ENCODE peak calls at places on chromosomes 4 and X, in four cellular contexts. One of them, this sample, is unnamed.

GRCh38 chrX:66022742-66023725 is 16.8 kb downstream of the VSIG4 start:
- DNase-seq in activated CD8-positive, alpha-beta memory T cell treated with anti-CD3 and anti-CD28 coated beads for 1 hour: no peak
- DNase-seq in RKO: no peak
- DNase-seq in fibroblast of pulmonary artery: no peak
- DNase-seq in this sample: no peak

GRCh38 chrX:2629316-2630168 is 61.6 kb upstream of the CD99 start:
- DNase-seq in activated CD8-positive, alpha-beta memory T cell treated with anti-CD3 and anti-CD28 coated beads for 1 hour: no peak
- DNase-seq in RKO: peak
- DNase-seq in fibroblast of pulmonary artery: no peak
- DNase-seq in this sample: peak

GRCh38 chr4:8167815-8168214 is 9.2 kb upstream of the ABLIM2 start:
- DNase-seq in activated CD8-positive, alpha-beta memory T cell treated with anti-CD3 and anti-CD28 coated beads for 1 hour: no peak
- DNase-seq in RKO: no peak
- DNase-seq in fibroblast of pulmonary artery: no peak
- DNase-seq in this sample: no peak

GRCh38 chr4:42673084-42673429 is 16.2 kb upstream of the ATP8A1 start:
- DNase-seq in activated CD8-positive, alpha-beta memory T cell treated with anti-CD3 and anti-CD28 coated beads for 1 hour: no peak
- DNase-seq in RKO: no peak
- DNase-seq in fibroblast of pulmonary artery: peak
- DNase-seq in this sample: no peak

GRCh38 chrX:155028749-155029360 is 2.2 kb downstream of the FUNDC2 start:
- DNase-seq in activated CD8-positive, alpha-beta memory T cell treated with anti-CD3 and anti-CD28 coated beads for 1 hour: no peak
- DNase-seq in RKO: peak
- DNase-seq in fibroblast of pulmonary artery: peak
- DNase-seq in this sample: no peak

GRCh38 chr4:101140228-101140627 is 207.1 kb downstream of the PPP3CA start:
- DNase-seq in activated CD8-positive, alpha-beta memory T cell treated with anti-CD3 and anti-CD28 coated beads for 1 hour: no peak
- DNase-seq in RKO: no peak
- DNase-seq in fibroblast of pulmonary artery: no peak
- DNase-seq in this sample: no peak

GRCh38 chr4:90121961-90122748 is 5.0 kb upstream of the CCSER1 start:
- DNase-seq in activated CD8-positive, alpha-beta memory T cell treated with anti-CD3 and anti-CD28 coated beads for 1 hour: no peak
- DNase-seq in RKO: peak
- DNase-seq in fibroblast of pulmonary artery: peak
- DNase-seq in this sample: no peak

GRCh38 chr4:35175894-35176293 is 1068.4 kb downstream of the ARAP2 start:
- DNase-seq in activated CD8-positive, alpha-beta memory T cell treated with anti-CD3 and anti-CD28 coated beads for 1 hour: no peak
- DNase-seq in RKO: no peak
- DNase-seq in fibroblast of pulmonary artery: no peak
- DNase-seq in this sample: no peak

GRCh38 chr4:152937535-152938236 is 1.6 kb downstream of the FHDC1 start:
- DNase-seq in activated CD8-positive, alpha-beta memory T cell treated with anti-CD3 and anti-CD28 coated beads for 1 hour: no peak
- DNase-seq in RKO: no peak
- DNase-seq in fibroblast of pulmonary artery: no peak
- DNase-seq in this sample: no peak

GRCh38 chr4:175561691-175562090 is 250.4 kb downstream of the GPM6A start:
- DNase-seq in activated CD8-positive, alpha-beta memory T cell treated with anti-CD3 and anti-CD28 coated beads for 1 hour: no peak
- DNase-seq in RKO: no peak
- DNase-seq in fibroblast of pulmonary artery: no peak
- DNase-seq in this sample: no peak

GRCh38 chr4:156945532-156945931 is 26.1 kb downstream of the PDGFC start:
- DNase-seq in activated CD8-positive, alpha-beta memory T cell treated with anti-CD3 and anti-CD28 coated beads for 1 hour: no peak
- DNase-seq in RKO: no peak
- DNase-seq in fibroblast of pulmonary artery: no peak
- DNase-seq in this sample: no peak

GRCh38 chrX:130158311-130158710 is 7.3 kb downstream of the AIFM1 start:
- DNase-seq in activated CD8-positive, alpha-beta memory T cell treated with anti-CD3 and anti-CD28 coated beads for 1 hour: no peak
- DNase-seq in RKO: no peak
- DNase-seq in fibroblast of pulmonary artery: no peak
- DNase-seq in this sample: no peak

GRCh38 chr4:113436360-113436759 is 325.2 kb downstream of the CAMK2D start:
- DNase-seq in activated CD8-positive, alpha-beta memory T cell treated with anti-CD3 and anti-CD28 coated beads for 1 hour: no peak
- DNase-seq in RKO: no peak
- DNase-seq in fibroblast of pulmonary artery: peak
- DNase-seq in this sample: no peak

GRCh38 chr4:77092832-77093800 is 17.3 kb upstream of the CCNI start:
- DNase-seq in activated CD8-positive, alpha-beta memory T cell treated with anti-CD3 and anti-CD28 coated beads for 1 hour: no peak
- DNase-seq in RKO: peak
- DNase-seq in fibroblast of pulmonary artery: peak
- DNase-seq in this sample: no peak

GRCh38 chr4:110793381-110793801 is 170.5 kb upstream of the PITX2 start:
- DNase-seq in activated CD8-positive, alpha-beta memory T cell treated with anti-CD3 and anti-CD28 coated beads for 1 hour: no peak
- DNase-seq in RKO: no peak
- DNase-seq in fibroblast of pulmonary artery: peak
- DNase-seq in this sample: no peak

GRCh38 chrX:105299286-105299685 is 78.8 kb upstream of the TEX13A start:
- DNase-seq in activated CD8-positive, alpha-beta memory T cell treated with anti-CD3 and anti-CD28 coated beads for 1 hour: no peak
- DNase-seq in RKO: no peak
- DNase-seq in fibroblast of pulmonary artery: no peak
- DNase-seq in this sample: no peak

GRCh38 chr4:114773341-114773740 is 174.7 kb downstream of the UGT8 start:
- DNase-seq in activated CD8-positive, alpha-beta memory T cell treated with anti-CD3 and anti-CD28 coated beads for 1 hour: no peak
- DNase-seq in RKO: no peak
- DNase-seq in fibroblast of pulmonary artery: no peak
- DNase-seq in this sample: no peak

GRCh38 chr4:143405197-143405730 is 68.6 kb downstream of the GAB1 start:
- DNase-seq in activated CD8-positive, alpha-beta memory T cell treated with anti-CD3 and anti-CD28 coated beads for 1 hour: no peak
- DNase-seq in RKO: no peak
- DNase-seq in fibroblast of pulmonary artery: no peak
- DNase-seq in this sample: no peak

GRCh38 chrX:113868169-113868568 is 715.7 kb upstream of the HTR2C start:
- DNase-seq in activated CD8-positive, alpha-beta memory T cell treated with anti-CD3 and anti-CD28 coated beads for 1 hour: no peak
- DNase-seq in RKO: no peak
- DNase-seq in fibroblast of pulmonary artery: peak
- DNase-seq in this sample: no peak

GRCh38 chr4:52091811-52092210 is 40.7 kb downstream of the SPATA18 start:
- DNase-seq in activated CD8-positive, alpha-beta memory T cell treated with anti-CD3 and anti-CD28 coated beads for 1 hour: no peak
- DNase-seq in RKO: no peak
- DNase-seq in fibroblast of pulmonary artery: no peak
- DNase-seq in this sample: no peak

GRCh38 chr4:18155062-18156041 is 133.8 kb upstream of the LCORL start:
- DNase-seq in activated CD8-positive, alpha-beta memory T cell treated with anti-CD3 and anti-CD28 coated beads for 1 hour: no peak
- DNase-seq in RKO: no peak
- DNase-seq in fibroblast of pulmonary artery: no peak
- DNase-seq in this sample: no peak

GRCh38 chr4:132297346-132297745 is 851.7 kb upstream of the PCDH10 start:
- DNase-seq in activated CD8-positive, alpha-beta memory T cell treated with anti-CD3 and anti-CD28 coated beads for 1 hour: no peak
- DNase-seq in RKO: no peak
- DNase-seq in fibroblast of pulmonary artery: peak
- DNase-seq in this sample: no peak